ENCODE peak calls at places on chromosomes 5 and 9, in five cellular contexts. O, J, A, B and T are unnamed samples.

GRCh38 chr5:105885266-105885665 is 1785.5 kb downstream of the EFNA5 start:
- DNase-seq in J (no peak), O (no peak), A (no peak), B (no peak), T (no peak)

GRCh38 chr5:138789771-138790242 is 36.6 kb downstream of the CTNNA1 start:
- DNase-seq in B (peak; percentile 47), O (no peak), A (no peak), J (no peak), T (no peak)

GRCh38 chr5:155872801-155873200 is 454.2 kb upstream of the SGCD start:
- DNase-seq in B (no peak), J (no peak), O (no peak), A (no peak), T (no peak)

GRCh38 chr9:34343090-34343489 is 13.7 kb downstream of the NUDT2 start:
- DNase-seq in B (no peak), A (peak; percentile 90), J (peak; percentile 86), O (peak; percentile 72), T (no peak)

GRCh38 chr9:22954550-22954949 is 507.9 kb downstream of the DMRTA1 start:
- DNase-seq in A (no peak), O (no peak), B (no peak), J (no peak), T (no peak)

GRCh38 chr9:6142816-6143454 is 72.7 kb upstream of the IL33 start:
- DNase-seq in A (no peak), O (no peak), B (no peak), J (no peak), T (no peak)

GRCh38 chr5:173319610-173320100 is 8.6 kb downstream of the STC2 start:
- DNase-seq in B (no peak), J (no peak), O (no peak), A (no peak), T (no peak)

GRCh38 chr9:123725389-123725788 is 204.5 kb downstream of the DENND1A start:
- DNase-seq in A (no peak), O (no peak), J (no peak), B (no peak), T (peak; percentile 24)

GRCh38 chr5:178284996-178285395 is 52.4 kb upstream of the PHYKPL start:
- DNase-seq in O (no peak), A (no peak), B (no peak), J (no peak), T (no peak)

GRCh38 chr9:69671904-69672827 is at the start of gene APBA1:
- DNase-seq in J (peak; percentile 53), A (peak; percentile 80), B (no peak), O (peak; percentile 31), T (no peak)

GRCh38 chr9:137586854-137587253 is 3.5 kb downstream of the ZMYND19 start:
- DNase-seq in O (no peak), B (no peak), A (no peak), J (no peak), T (no peak)

GRCh38 chr5:83718195-83718825 is 2.3 kb downstream of the HAPLN1 start:
- DNase-seq in O (peak; percentile 31), B (peak; percentile 35), J (peak; percentile 30), A (no peak), T (peak; percentile 17)

GRCh38 chr5:90409318-90410177 is at the start of gene CETN3:
- DNase-seq in J (peak; percentile 94), O (peak; percentile 89), A (peak; percentile 95), B (peak; percentile 93), T (peak; percentile 93)

GRCh38 chr5:168851902-168852321 is 272.7 kb upstream of the PANK3 start:
- DNase-seq in O (no peak), J (no peak), B (peak; percentile 25), A (no peak), T (peak; percentile 72)

GRCh38 chr5:773517-774264 is 10.8 kb downstream of the ZDHHC11B start:
- DNase-seq in A (no peak), O (no peak), J (peak; percentile 77), B (no peak), T (no peak)

GRCh38 chr9:121778252-121779225 is 127.1 kb downstream of the DAB2IP start:
- DNase-seq in O (no peak), B (no peak), A (no peak), J (no peak), T (no peak)

GRCh38 chr5:26647781-26648180 is 390.6 kb downstream of the CDH9 start:
- DNase-seq in B (no peak), A (no peak), O (no peak), J (no peak), T (no peak)

GRCh38 chr9:4750021-4750673 is 9.1 kb upstream of the AK3 start:
- DNase-seq in J (no peak), B (no peak), O (peak; percentile 54), A (no peak), T (no peak)

GRCh38 chr5:143471666-143472411 is 68.4 kb upstream of the NR3C1 start:
- DNase-seq in A (no peak), B (no peak), O (no peak), J (no peak), T (no peak)

GRCh38 chr5:61053937-61054336 is 108.3 kb downstream of the SMIM15 start:
- DNase-seq in A (no peak), O (no peak), J (no peak), B (no peak), T (no peak)

GRCh38 chr5:167561796-167562195 is 729.6 kb upstream of the WWC1 start:
- DNase-seq in J (no peak), A (no peak), O (no peak), B (no peak), T (no peak)

GRCh38 chr9:113943112-113944009 is 67.3 kb downstream of the ZNF618 start:
- DNase-seq in B (no peak), A (peak; percentile 46), O (peak; percentile 4), J (no peak), T (no peak)

GRCh38 chr5:138696501-138696900 is 56.7 kb upstream of the CTNNA1 start:
- DNase-seq in A (no peak), J (no peak), B (no peak), O (no peak), T (peak; percentile 20)

GRCh38 chr9:5493597-5494511 is 16.5 kb upstream of the PDCD1LG2 start:
- DNase-seq in A (no peak), B (peak; percentile 43), O (peak; percentile 54), J (peak; percentile 31), T (peak; percentile 54)

GRCh38 chr5:179697993-179698934 is 503 bp upstream of the CANX start:
- DNase-seq in J (peak; percentile 99), A (peak; percentile 99), B (peak; percentile 97), O (peak; percentile 98), T (peak; percentile 96)

GRCh38 chr9:14942037-14942436 is 31.8 kb upstream of the FREM1 start:
- DNase-seq in A (no peak), O (no peak), J (no peak), B (no peak), T (no peak)

GRCh38 chr9:25716220-25716872 is 38.1 kb upstream of the TUSC1 start:
- DNase-seq in O (peak; percentile 4), B (peak; percentile 2), J (peak; percentile 42), A (no peak), T (peak; percentile 75)

GRCh38 chr5:178293400-178293799 is 60.8 kb upstream of the PHYKPL start:
- DNase-seq in A (peak; percentile 56), O (no peak), J (no peak), B (no peak), T (no peak)

GRCh38 chr9:122180633-122181032 is 20.9 kb downstream of the MORN5 start:
- DNase-seq in A (no peak), B (peak; percentile 44), J (no peak), O (no peak), T (peak; percentile 56)

DNA sequence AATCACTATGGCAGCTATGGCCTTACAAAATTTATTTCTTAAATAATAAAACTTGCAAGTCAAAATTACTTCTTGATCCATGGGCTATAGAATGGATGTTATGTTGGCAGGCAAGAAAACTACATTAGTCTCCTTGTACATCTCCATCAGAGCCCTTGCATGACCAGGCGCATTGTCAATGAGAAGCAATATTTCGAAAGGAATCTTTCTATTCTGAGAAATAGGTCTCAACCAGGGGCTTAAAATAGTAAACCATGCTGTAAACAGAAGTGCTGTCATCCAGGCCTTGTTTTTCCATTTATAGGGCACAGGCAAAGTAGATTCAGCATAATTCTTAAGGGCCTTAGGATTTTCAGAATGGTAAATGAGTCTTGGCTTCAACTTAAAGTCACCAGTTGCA is 220.1 kb downstream of the SREK1 start:
- DNase-seq in J (no peak), B (no peak), O (no peak), A (no peak), T (no peak)
- H3K4me3 ChIP-seq in J (no peak overlapping the region), B (no peak overlapping the region), O (no peak overlapping the region), A (no peak overlapping the region), T (no peak overlapping the region)

DNA sequence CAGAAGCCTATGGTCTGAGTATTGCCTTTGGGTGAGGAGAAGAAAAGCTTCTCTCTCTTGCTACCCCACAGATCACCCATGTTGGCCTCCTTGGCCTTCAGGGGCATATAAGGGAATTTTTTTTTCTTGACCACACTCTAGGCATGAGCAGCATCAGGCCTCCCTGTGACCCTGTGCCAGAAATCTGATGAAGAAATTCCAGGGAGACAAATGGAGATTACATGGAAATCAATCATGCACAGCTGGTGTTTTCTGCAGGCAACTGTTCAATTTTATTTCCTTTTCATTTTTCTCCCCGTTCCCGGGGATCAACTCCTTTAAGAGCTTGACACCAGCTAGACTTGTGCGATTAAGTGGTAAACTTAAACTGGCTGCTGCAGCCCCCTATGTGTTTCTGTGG is 59.3 kb downstream of the GALNT10 start:
- DNase-seq in B (no peak), J (no peak), A (no peak), O (no peak), T (no peak)
- TF ChIP-seq CTCF in B (no peak), J (no peak), A (no peak), O (no peak), T (no peak)

GRCh38 chr9:126024581-126025230 is 277.5 kb downstream of the PBX3 start:
- DNase-seq in O (no peak), B (no peak), J (no peak), A (no peak), T (no peak)

GRCh38 chr9:126025973-126026372 is 278.8 kb downstream of the PBX3 start:
- DNase-seq in B (no peak), O (no peak), J (no peak), A (no peak), T (no peak)

GRCh38 chr9:126027566-126027965 is 280.4 kb downstream of the PBX3 start:
- DNase-seq in B (no peak), A (no peak), O (no peak), J (no peak), T (no peak)

GRCh38 chr9:126020836-126021235 is 273.7 kb downstream of the PBX3 start:
- DNase-seq in J (no peak), O (no peak), B (no peak), A (no peak), T (no peak)

GRCh38 chr9:126023962-126024361 is 276.8 kb downstream of the PBX3 start:
- DNase-seq in A (no peak), J (no peak), O (no peak), B (no peak), T (no peak)
- H3K4me3 ChIP-seq in A (no peak overlapping the region), J (no peak overlapping the region), O (no peak overlapping the region), B (no peak overlapping the region), T (no peak overlapping the region)

GRCh38 chr9:92616199-92617129 is 53.5 kb downstream of the IPPK start:
- DNase-seq in A (peak; percentile 53), B (no peak), O (peak; percentile 51), J (no peak), T (no peak)

GRCh38 chr9:92617951-92618510 is 51.9 kb downstream of the IPPK start:
- DNase-seq in A (peak; percentile 58), O (no peak), J (no peak), B (no peak), T (no peak)

GRCh38 chr9:92615790-92616189 is 54.1 kb downstream of the IPPK start:
- DNase-seq in O (no peak), B (no peak), J (no peak), A (peak; percentile 55), T (no peak)

GRCh38 chr9:92618633-92619225 is 51.2 kb downstream of the IPPK start:
- DNase-seq in B (no peak), J (peak; percentile 46), A (peak; percentile 55), O (no peak), T (no peak)

GRCh38 chr9:92617195-92617813 is 52.6 kb downstream of the IPPK start:
- DNase-seq in B (no peak), J (no peak), A (peak; percentile 66), O (no peak), T (no peak)
- TF ChIP-seq CTCF in B (no peak), J (no peak), A (no peak), O (no peak), T (no peak)